ENCODE peak calls at places on chromosome 2, in six cellular contexts. P is A549, J is HepG2, B is GM12878, C is endothelial cell of umbilical vein, I is K562. M is an unnamed sample.

GRCh38 chr2:128347701-128348504 is 29.2 kb upstream of the HS6ST1 start:
- DNase-seq in B (no peak), C (peak), I (no peak), P (no peak), J (no peak), M (no peak)

GRCh38 chr2:222391866-222392265 is 32.5 kb upstream of the SGPP2 start:
- DNase-seq in J (no peak), I (no peak), C (no peak), B (no peak), P (no peak), M (peak)

GRCh38 chr2:175871331-175871730 is 130.7 kb downstream of the LNPK start:
- DNase-seq in C (no peak), J (no peak), I (no peak), B (no peak), P (no peak), M (no peak)

GRCh38 chr2:196274387-196274809 is 103.0 kb upstream of the STK17B start:
- DNase-seq in C (peak), I (no peak), B (no peak), J (no peak), P (no peak), M (peak)

GRCh38 chr2:70886541-70886987 is 49.1 kb upstream of the ATP6V1B1 start:
- DNase-seq in P (no peak), C (no peak), B (no peak), J (no peak), I (no peak), M (no peak)

GRCh38 chr2:100757621-100758394 is 62.1 kb upstream of the NPAS2 start:
- DNase-seq in I (no peak), C (peak), J (peak), B (no peak), P (peak), M (no peak)

GRCh38 chr2:11940121-11940743 is 193.8 kb downstream of the LPIN1 start:
- DNase-seq in C (no peak), P (no peak), J (no peak), B (no peak), I (peak), M (no peak)

GRCh38 chr2:239669181-239669898 is 268.5 kb upstream of the HDAC4 start:
- DNase-seq in C (no peak), I (no peak), P (no peak), J (no peak), B (no peak), M (no peak)

GRCh38 chr2:225027061-225027762 is 15.1 kb downstream of the DOCK10 start:
- DNase-seq in P (no peak), C (no peak), B (no peak), I (no peak), J (no peak), M (peak)

GRCh38 chr2:30565860-30566358 is 118.9 kb downstream of the LCLAT1 start:
- DNase-seq in I (no peak), P (no peak), J (no peak), C (no peak), B (no peak), M (no peak)

GRCh38 chr2:135030826-135031225 is 16.4 kb downstream of the MAP3K19 start:
- DNase-seq in C (peak), J (peak), P (peak), I (peak), B (no peak), M (peak)

GRCh38 chr2:55618025-55618648 is 715 bp upstream of the PPP4R3B start:
- DNase-seq in C (no peak), P (no peak), I (peak), J (peak), B (no peak), M (peak)

GRCh38 chr2:205407984-205408383 is 274.3 kb upstream of the NRP2 start:
- DNase-seq in B (no peak), C (peak), J (no peak), I (no peak), P (no peak), M (no peak)

GRCh38 chr2:166661391-166661790 is 167.3 kb upstream of the SCN7A start:
- DNase-seq in P (no peak), J (no peak), B (no peak), I (no peak), C (no peak), M (no peak)

GRCh38 chr2:28545590-28546195 is 49.8 kb downstream of the PLB1 start:
- DNase-seq in B (no peak), C (no peak), I (no peak), P (no peak), J (peak), M (peak)

GRCh38 chr2:212337486-212338343 is 200.9 kb downstream of the ERBB4 start:
- DNase-seq in C (no peak), P (no peak), I (no peak), B (no peak), J (no peak), M (no peak)

GRCh38 chr2:96108578-96109561 is 7.5 kb downstream of the ADRA2B start:
- DNase-seq in B (no peak), P (no peak), I (no peak), J (no peak), C (no peak), M (no peak)

GRCh38 chr2:190407662-190408537 is at the start of gene MFSD6:
- DNase-seq in P (peak), I (peak), J (no peak), B (no peak), C (no peak), M (peak)
- TF ChIP-seq POLR2A in P (peak), I (no peak), J (no peak), B (peak), C (no peak), M (no peak)

GRCh38 chr2:158128168-158128973 is 26.7 kb downstream of the UPP2 start:
- DNase-seq in C (no peak), J (peak), P (peak), B (no peak), I (no peak), M (no peak)
- TF ChIP-seq MYC in C (no peak), J (peak), P (no peak), B (no peak), I (no peak), M (no peak)

DNA sequence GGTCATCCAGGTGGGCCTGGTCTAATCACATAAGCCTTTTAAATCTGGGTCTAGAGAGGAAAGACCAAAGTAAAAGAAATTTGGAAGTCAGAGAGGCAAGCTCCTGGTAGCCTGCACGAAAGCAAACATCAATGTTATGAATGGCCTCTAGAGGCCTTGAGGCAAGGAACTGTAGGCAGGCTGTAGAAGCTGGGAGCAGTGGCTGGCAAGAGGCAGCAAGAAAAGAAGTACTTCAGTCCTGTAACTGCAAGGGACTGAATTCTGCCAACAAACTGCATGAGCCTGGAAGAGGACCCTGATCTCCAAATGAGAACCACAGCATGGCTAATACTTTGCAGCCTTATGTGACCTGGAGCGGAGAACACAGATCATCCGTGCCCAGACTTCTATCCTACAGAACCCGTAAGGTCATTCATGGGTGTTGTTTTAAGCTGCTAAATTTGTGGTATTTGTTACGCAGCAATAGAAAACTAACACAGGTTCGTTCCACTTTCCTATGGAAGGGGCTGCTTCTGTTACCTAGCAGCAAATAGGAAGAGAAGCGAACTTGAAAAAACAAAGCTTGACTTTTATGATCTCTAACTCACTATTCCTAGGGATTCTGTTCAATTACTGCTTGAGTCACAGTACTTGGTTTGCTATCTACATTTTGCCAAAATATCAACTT is 1.2 kb downstream of the IMMT start:
- DNase-seq in J (peak), C (no peak), P (peak), I (peak), B (no peak), M (peak)
- TF ChIP-seq MAX in J (no peak), C (no peak), P (no peak), I (no peak), B (no peak), M (no peak)

GRCh38 chr2:172084734-172085459 is 410 bp upstream of the DLX1 start:
- DNase-seq in B (no peak), C (peak), I (peak), J (peak), P (peak), M (peak)
- TF ChIP-seq POLR2A in B (peak), C (no peak), I (peak), J (no peak), P (peak), M (peak)

GRCh38 chr2:12950957-12951656 is 234.4 kb downstream of the TRIB2 start:
- DNase-seq in J (no peak), C (peak), P (no peak), B (no peak), I (no peak), M (no peak)
- TF ChIP-seq MYC in J (no peak), C (no peak), P (no peak), B (no peak), I (no peak), M (no peak)

DNA sequence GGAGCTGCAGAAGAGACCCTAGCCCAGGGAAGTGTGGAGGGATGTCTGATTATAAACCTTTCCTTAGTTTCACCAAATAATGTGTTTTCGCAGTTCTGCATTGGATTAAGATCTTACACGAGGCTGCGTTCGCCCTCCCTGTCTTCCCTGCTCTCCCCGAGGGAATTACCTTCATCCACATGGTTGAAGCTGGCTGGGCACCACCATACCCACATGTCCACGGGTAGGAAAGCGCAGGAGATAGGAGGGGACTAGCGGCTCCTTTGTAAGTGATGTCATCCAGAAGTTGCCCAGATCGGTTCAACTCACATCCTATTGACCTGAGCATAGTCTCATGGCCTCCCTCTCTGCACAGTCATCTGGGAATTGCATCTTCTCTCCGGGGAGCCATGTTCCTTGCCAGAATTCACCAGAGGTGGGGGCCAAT is 1.1 kb downstream of the TTL start:
- DNase-seq in I (peak), C (peak), J (peak), B (no peak), P (peak), M (peak)
- TF ChIP-seq MAX in I (peak), C (no peak), J (peak), B (no peak), P (peak), M (peak)

GRCh38 chr2:200364620-200365019 is 58.1 kb downstream of the SPATS2L start:
- DNase-seq in J (no peak), P (no peak), I (no peak), B (no peak), C (no peak), M (no peak)

GRCh38 chr2:200364142-200364541 is 57.6 kb downstream of the SPATS2L start:
- DNase-seq in P (no peak), B (no peak), C (peak), J (no peak), I (no peak), M (no peak)

GRCh38 chr2:200369886-200370285 is 63.4 kb downstream of the SPATS2L start:
- DNase-seq in J (no peak), P (no peak), C (no peak), B (no peak), I (no peak), M (no peak)

GRCh38 chr2:200365209-200365608 is 58.7 kb downstream of the SPATS2L start:
- DNase-seq in J (no peak), P (no peak), C (no peak), B (no peak), I (no peak), M (no peak)

DNA sequence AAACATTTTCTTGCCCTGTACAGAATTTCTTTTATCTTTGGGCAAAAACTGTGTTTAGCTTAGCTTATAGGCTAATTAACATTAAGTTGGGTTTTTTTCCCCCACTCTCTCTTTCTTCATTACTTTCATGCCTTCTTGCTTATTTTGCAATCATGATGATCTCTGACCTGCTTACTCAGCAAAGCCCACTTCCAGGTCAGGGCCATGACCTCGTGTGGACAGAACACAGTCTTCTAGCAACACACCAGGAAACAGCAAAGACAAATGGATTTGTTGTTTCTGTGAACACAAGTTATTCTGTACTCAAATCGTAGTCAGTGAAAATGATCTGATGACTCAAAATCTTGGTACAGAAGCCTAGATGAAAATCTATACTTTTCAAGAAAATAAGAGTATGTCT is 60.7 kb downstream of the SPATS2L start:
- DNase-seq in B (no peak), J (peak), P (peak), I (peak), C (peak), M (peak)
- TF ChIP-seq POLR2A in B (no peak), J (no peak), P (no peak), I (no peak), C (no peak), M (no peak)

GRCh38 chr2:217756375-217757107 is 246.3 kb downstream of the TNS1 start:
- DNase-seq in C (peak), I (peak), P (peak), B (no peak), J (peak), M (peak)
- TF ChIP-seq MYC in C (no peak), I (no peak), P (no peak), B (no peak), J (no peak), M (no peak)